ENCODE peak calls at places on chromosomes 7 and 10, in five cellular contexts. A is A549, J is K562, S is SK-N-SH, N is GM12878. V is an unnamed sample.

GRCh38 chr7:127322351-127322750 is 69.6 kb upstream of the GRM8 start:
- DNase-seq in A (no peak), J (no peak), N (no peak), S (no peak), V (no peak)

GRCh38 chr7:5333121-5334050 is 50.6 kb downstream of the SLC29A4 start:
- DNase-seq in S (peak; percentile 33), A (no peak), N (no peak), J (no peak), V (no peak)

GRCh38 chr7:157526604-157527003 is 189.8 kb downstream of the DNAJB6 start:
- DNase-seq in A (no peak), J (no peak), N (no peak), S (no peak), V (no peak)

GRCh38 chr7:80294321-80294720 is 159.7 kb downstream of the GNAI1 start:
- DNase-seq in A (no peak), J (no peak), S (no peak), N (no peak), V (peak; percentile 74)

GRCh38 chr7:103689262-103689661 is 243.3 kb upstream of the SLC26A5 start:
- DNase-seq in N (no peak), J (no peak), S (no peak), A (no peak), V (peak; percentile 46)

GRCh38 chr7:45001826-45002225 is 1.8 kb downstream of the CCM2 start:
- DNase-seq in J (no peak), N (no peak), S (no peak), A (no peak), V (no peak)

GRCh38 chr10:114408968-114409444 is 4.7 kb upstream of the AFAP1L2 start:
- DNase-seq in N (no peak), S (no peak), A (no peak), J (peak; percentile 26), V (no peak)

GRCh38 chr10:22986771-22987542 is 59.1 kb downstream of the ARMC3 start:
- DNase-seq in S (peak; percentile 37), A (no peak), N (peak; percentile 24), J (no peak), V (peak; percentile 38)

GRCh38 chr7:23100697-23101096 is 4.9 kb upstream of the KLHL7 start:
- DNase-seq in S (no peak), N (no peak), J (peak; percentile 17), A (no peak), V (no peak)

GRCh38 chr7:18064242-18064838 is 36.7 kb upstream of the PRPS1L1 start:
- DNase-seq in S (peak; percentile 26), J (peak; percentile 34), A (no peak), N (no peak), V (no peak)

GRCh38 chr10:104127411-104127810 is 5.4 kb downstream of the SFR1 start:
- DNase-seq in S (peak; percentile 57), J (no peak), A (peak; percentile 74), N (no peak), V (no peak)

GRCh38 chr7:105760549-105761447 is 115.6 kb downstream of the ATXN7L1 start:
- DNase-seq in S (no peak), A (no peak), N (no peak), J (no peak), V (peak; percentile 47)

GRCh38 chr7:27147211-27148030 is at the start of gene HOXA6:
- DNase-seq in S (peak; percentile 47), A (no peak), N (no peak), J (no peak), V (peak; percentile 67)

GRCh38 chr7:105521731-105522458 is at the start of gene PUS7:
- DNase-seq in N (no peak), J (peak; percentile 98), S (peak; percentile 99), A (peak; percentile 86), V (peak; percentile 88)

GRCh38 chr7:90412458-90413184 is 9.4 kb downstream of the CLDN12 start:
- DNase-seq in J (peak; percentile 15), A (no peak), N (no peak), S (peak; percentile 30), V (no peak)

GRCh38 chr7:74174606-74175082 is 488 bp downstream of the EIF4H start:
- DNase-seq in N (no peak), A (peak; percentile 41), S (peak; percentile 85), J (peak; percentile 76), V (peak; percentile 51)

GRCh38 chr7:150949971-150950491 is 28.1 kb downstream of the KCNH2 start:
- DNase-seq in S (peak; percentile 60), N (no peak), J (no peak), A (no peak), V (no peak)

GRCh38 chr7:140526214-140526613 is 46.9 kb upstream of the MKRN1 start:
- DNase-seq in N (no peak), A (no peak), J (no peak), S (no peak), V (no peak)

GRCh38 chr10:28425431-28425830 is 107.5 kb upstream of the WAC start:
- DNase-seq in J (no peak), S (no peak), A (no peak), N (no peak), V (no peak)

GRCh38 chr7:112594397-112594796 is 113.6 kb downstream of the LSMEM1 start:
- DNase-seq in J (no peak), N (no peak), A (no peak), S (peak; percentile 39), V (peak; percentile 1)

GRCh38 chr10:44292390-44293002 is 92.4 kb downstream of the CXCL12 start:
- DNase-seq in A (no peak), S (no peak), J (no peak), N (no peak), V (no peak)

GRCh38 chr10:73790886-73791625 is 5.7 kb downstream of the ZSWIM8 start:
- DNase-seq in A (no peak), N (no peak), J (no peak), S (no peak), V (no peak)
- TF ChIP-seq RCOR1 in A (no peak), N (no peak), J (no peak), S (no peak), V (no peak)

DNA sequence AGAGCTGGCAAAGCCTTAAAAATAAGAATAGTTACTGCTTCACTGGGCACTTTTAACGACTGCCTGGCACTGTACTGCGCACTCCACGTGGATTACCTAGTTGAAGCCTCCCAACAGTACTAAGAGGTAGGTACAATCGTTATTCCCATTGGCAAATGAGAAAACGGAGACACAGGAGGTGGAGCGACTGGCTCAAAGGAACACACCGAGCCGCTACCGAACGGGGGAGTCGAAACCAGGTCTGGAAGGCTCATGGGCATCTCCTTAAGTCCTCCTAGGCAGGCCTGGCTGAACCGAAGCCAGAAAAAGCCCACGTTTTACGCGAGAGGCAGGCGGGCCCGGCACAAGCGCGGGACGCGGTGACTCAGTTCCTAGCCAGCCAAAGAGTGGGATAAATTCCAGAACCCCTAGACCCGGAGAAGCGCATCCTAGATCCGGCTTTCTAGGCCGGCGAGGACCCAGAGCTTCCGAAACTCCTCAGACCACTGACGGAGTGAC is 499 bp downstream of the PDAP1 start:
- DNase-seq in N (no peak), J (peak; percentile 56), S (peak; percentile 66), A (peak; percentile 51), V (peak; percentile 86)
- TF ChIP-seq RCOR1 in N (no peak), J (no peak), S (no peak), A (no peak), V (no peak)

DNA sequence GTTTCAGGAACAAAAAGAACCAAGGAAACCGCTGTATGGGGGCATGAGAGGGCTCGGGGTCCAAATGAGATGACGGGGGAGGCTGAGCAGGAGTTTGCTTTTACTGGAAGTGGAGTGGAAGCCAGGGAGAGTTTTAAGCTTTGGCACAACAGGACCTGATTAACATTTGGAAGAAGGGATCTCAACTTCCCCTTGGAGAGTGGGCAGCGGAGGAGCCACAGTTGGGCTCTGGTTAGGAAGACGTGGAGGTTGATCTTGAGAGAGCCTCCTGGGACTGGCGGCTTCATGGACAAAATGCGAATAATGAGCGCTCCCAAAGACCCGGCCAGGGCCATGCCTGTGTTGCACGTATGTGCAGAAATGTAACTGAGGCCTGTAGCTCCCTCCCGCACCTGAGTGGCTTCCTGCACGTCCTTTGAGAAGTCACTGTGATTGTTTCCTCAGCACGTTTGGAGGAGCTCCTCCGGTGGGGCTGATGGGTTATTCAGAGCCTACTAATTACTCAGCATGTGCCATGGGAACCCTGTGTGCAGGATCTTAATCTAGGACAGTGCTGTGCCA is 595.3 kb upstream of the MGMT start:
- DNase-seq in A (no peak), N (no peak), S (no peak), J (no peak), V (no peak)
- TF ChIP-seq RCOR1 in A (no peak), N (no peak), S (no peak), J (no peak), V (no peak)

GRCh38 chr7:135747366-135747765 is 1.2 kb downstream of the FAM180A start:
- DNase-seq in N (no peak), S (no peak), J (no peak), A (no peak), V (no peak)

GRCh38 chr7:135744938-135745701 is 3.5 kb downstream of the FAM180A start:
- DNase-seq in A (no peak), J (no peak), S (no peak), N (no peak), V (peak; percentile 86)

GRCh38 chr7:135748770-135749169 is at the start of gene FAM180A:
- DNase-seq in N (no peak), A (no peak), J (no peak), S (no peak), V (peak; percentile 85)

GRCh38 chr7:135743907-135744789 is 4.5 kb downstream of the FAM180A start:
- DNase-seq in J (no peak), S (no peak), A (no peak), N (no peak), V (peak; percentile 75)

DNA sequence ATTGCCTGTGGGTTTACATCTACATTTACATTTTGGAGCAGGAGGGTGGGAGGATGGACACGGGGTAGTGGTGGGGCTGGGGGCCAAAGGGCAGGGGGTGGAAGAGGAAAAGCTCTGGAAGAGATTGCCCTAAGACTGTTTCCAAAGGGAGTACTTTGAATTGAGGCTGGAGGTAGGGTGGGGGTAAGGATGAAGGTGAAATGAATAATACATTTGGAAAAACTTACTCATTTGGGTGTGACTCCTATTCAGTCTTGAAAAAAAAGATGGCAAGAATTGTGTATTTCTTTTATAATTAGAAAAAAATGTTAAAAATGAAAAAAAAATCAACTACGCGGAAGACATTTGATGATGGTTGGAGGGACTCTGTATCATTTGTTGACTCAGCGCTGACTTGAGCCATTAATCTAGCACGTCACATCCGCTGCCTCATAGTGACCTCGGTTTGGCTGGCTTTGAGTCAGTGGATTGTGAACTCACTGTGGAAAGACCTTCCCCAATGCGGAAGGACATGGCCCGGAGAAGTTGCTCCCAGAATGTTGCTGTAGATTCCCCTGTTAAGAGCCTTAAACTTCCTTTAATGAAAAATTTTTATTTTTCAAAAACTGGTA is 2.8 kb downstream of the FAM180A start:
- DNase-seq in A (peak; percentile 32), N (no peak), J (peak; percentile 38), S (no peak), V (peak; percentile 99)
- TF ChIP-seq RCOR1 in A (no peak), N (no peak), J (no peak), S (no peak), V (no peak)

GRCh38 chr10:24331457-24331856 is 122.5 kb downstream of the KIAA1217 start:
- DNase-seq in A (no peak), S (no peak), J (no peak), N (no peak), V (peak; percentile 35)
- TF ChIP-seq RCOR1 in A (no peak), S (no peak), J (no peak), N (no peak), V (no peak)

V was measured in IMR-90.